ENCODE peak calls at places on chromosomes 5 and 9, in ten cellular contexts. U is HFF-Myc, Y is IMR-90, E is fibroblast of lung, X is astrocyte of the cerebellum, K is suprapubic skin, W is A549, A is BJ, Z is OCI-LY7, T is cardiac fibroblast. V is an unnamed sample.

GRCh38 chr5:3609120-3609681 is 13.6 kb downstream of the IRX1 start:
- DNase-seq in U (no peak), Y (no peak), E (no peak), X (no peak), K (no peak), W (no peak), A (no peak), Z (no peak), T (no peak), V (no peak)

GRCh38 chr5:72293495-72294055 is 26.5 kb downstream of the MRPS27 start:
- DNase-seq in U (no peak), Y (no peak), E (no peak), X (no peak), K (no peak), W (no peak), A (no peak), Z (peak), T (no peak), V (no peak)

GRCh38 chr9:133680250-133680975 is 44.2 kb downstream of the DBH start:
- DNase-seq in U (no peak), Y (no peak), E (no peak), X (no peak), K (no peak), W (no peak), A (no peak), Z (no peak), T (no peak), V (no peak)

GRCh38 chr9:70602364-70603019 is 188.0 kb upstream of the KLF9 start:
- DNase-seq in U (peak), Y (peak), E (peak), X (peak), K (no peak), W (peak), A (peak), Z (peak), T (peak), V (peak)

GRCh38 chr9:116662633-116663032 is 24.5 kb upstream of the TRIM32 start:
- DNase-seq in U (no peak), Y (peak), E (no peak), X (no peak), K (no peak), W (no peak), A (no peak), Z (no peak), T (no peak), V (no peak)

GRCh38 chr5:74632947-74633356 is 7.6 kb downstream of the ENC1 start:
- DNase-seq in U (no peak), Y (peak), E (peak), X (no peak), K (no peak), W (peak), A (no peak), Z (no peak), T (peak), V (peak)

GRCh38 chr5:163503106-163504090 is 2.0 kb upstream of the MAT2B start:
- DNase-seq in U (peak), Y (peak), E (peak), X (no peak), K (no peak), W (peak), A (peak), Z (peak), T (peak), V (peak)

GRCh38 chr5:74895906-74896305 is 29.7 kb upstream of the FAM169A start:
- DNase-seq in U (peak), Y (peak), E (peak), X (peak), K (no peak), W (peak), A (peak), Z (no peak), T (peak), V (peak)

GRCh38 chr5:143887302-143887638 is 75.3 kb downstream of the HMHB1 start:
- DNase-seq in U (peak), Y (peak), E (peak), X (peak), K (no peak), W (no peak), A (no peak), Z (no peak), T (peak), V (peak)

GRCh38 chr5:5886812-5887486 is 464.5 kb downstream of the ICE1 start:
- DNase-seq in U (no peak), Y (no peak), E (no peak), X (no peak), K (no peak), W (peak), A (no peak), Z (peak), T (no peak), V (no peak)

GRCh38 chr5:172725785-172726184 is 45.2 kb downstream of the DUSP1 start:
- DNase-seq in U (no peak), Y (no peak), E (no peak), X (no peak), K (no peak), W (no peak), A (no peak), Z (no peak), T (no peak), V (no peak)

GRCh38 chr5:52743012-52743411 is 44.7 kb upstream of the ITGA1 start:
- DNase-seq in U (no peak), Y (no peak), E (no peak), X (no peak), K (no peak), W (no peak), A (no peak), Z (no peak), T (no peak), V (peak)

GRCh38 chr9:75890541-75891276 is at the start of gene PCSK5:
- DNase-seq in U (peak), Y (peak), E (peak), X (peak), K (peak), W (peak), A (peak), Z (peak), T (peak), V (peak)

GRCh38 chr9:77834898-77835505 is 186.9 kb upstream of the GNA14 start:
- DNase-seq in U (no peak), Y (no peak), E (peak), X (no peak), K (no peak), W (no peak), A (no peak), Z (no peak), T (no peak), V (no peak)

GRCh38 chr9:77832647-77833046 is 184.5 kb upstream of the GNA14 start:
- DNase-seq in U (no peak), Y (no peak), E (no peak), X (no peak), K (no peak), W (no peak), A (no peak), Z (no peak), T (no peak), V (no peak)

GRCh38 chr9:77829440-77829839 is 181.3 kb upstream of the GNA14 start:
- DNase-seq in U (no peak), Y (no peak), E (peak), X (no peak), K (no peak), W (no peak), A (no peak), Z (no peak), T (peak), V (no peak)

GRCh38 chr9:77830618-77831285 is 182.6 kb upstream of the GNA14 start:
- DNase-seq in U (no peak), Y (no peak), E (peak), X (no peak), K (no peak), W (no peak), A (no peak), Z (no peak), T (no peak), V (no peak)

GRCh38 chr9:77833686-77834429 is 185.7 kb upstream of the GNA14 start:
- DNase-seq in U (no peak), Y (no peak), E (peak), X (no peak), K (no peak), W (no peak), A (no peak), Z (no peak), T (no peak), V (no peak)
- TF ChIP-seq CTCF in U (no peak), Y (no peak), E (no peak), X (no peak), K (no peak), W (no peak), A (no peak), Z (no peak), T (no peak), V (no peak)

GRCh38 chr9:91419222-91420191 is 4.1 kb downstream of the NFIL3 start:
- DNase-seq in U (peak), Y (peak), E (peak), X (peak), K (peak), W (peak), A (peak), Z (no peak), T (peak), V (peak)

GRCh38 chr9:91415290-91415689 is 8.3 kb downstream of the NFIL3 start:
- DNase-seq in U (no peak), Y (no peak), E (no peak), X (no peak), K (no peak), W (no peak), A (no peak), Z (no peak), T (no peak), V (no peak)

GRCh38 chr9:91420471-91421021 is 3.1 kb downstream of the NFIL3 start:
- DNase-seq in U (no peak), Y (peak), E (peak), X (no peak), K (no peak), W (no peak), A (no peak), Z (no peak), T (peak), V (peak)

GRCh38 chr9:91416086-91416712 is 7.4 kb downstream of the NFIL3 start:
- DNase-seq in U (no peak), Y (peak), E (peak), X (no peak), K (no peak), W (no peak), A (no peak), Z (no peak), T (peak), V (peak)

DNA sequence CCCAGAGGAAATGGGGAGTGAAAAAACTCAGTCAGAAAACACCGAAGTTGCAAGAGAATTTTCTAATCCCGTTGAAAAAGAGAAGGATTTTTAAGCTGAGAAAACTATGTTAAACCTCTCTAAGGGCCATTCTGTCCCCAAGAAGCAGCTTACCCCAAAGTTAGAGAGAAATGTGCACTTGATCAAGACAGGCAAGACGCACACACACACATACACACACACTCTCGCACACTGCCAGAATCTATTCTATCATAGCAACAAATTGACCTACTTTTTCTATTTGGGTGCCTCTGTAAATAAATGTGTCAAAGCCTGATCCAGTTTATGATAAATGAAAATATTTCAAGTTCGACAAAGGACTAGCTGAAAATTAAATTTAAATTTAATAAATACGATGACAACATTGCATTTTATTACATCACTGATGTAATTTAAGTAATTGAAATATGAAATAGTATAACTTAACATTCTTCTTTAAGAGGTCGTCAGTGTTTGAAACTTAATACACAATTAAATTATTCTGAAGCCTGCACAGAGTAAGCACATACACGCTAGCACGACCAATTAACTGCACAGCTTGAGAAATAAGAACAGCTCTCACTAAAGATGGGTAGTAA is 5.9 kb downstream of the NFIL3 start:
- DNase-seq in U (no peak), Y (no peak), E (no peak), X (no peak), K (no peak), W (no peak), A (no peak), Z (no peak), T (no peak), V (no peak)
- H3K4me3 ChIP-seq in U (no peak), Y (no peak), E (no peak), X (no peak), K (no peak), W (no peak), A (no peak), Z (no peak), T (no peak), V (no peak)

GRCh38 chr5:126801174-126801991 is 24.4 kb downstream of the LMNB1 start:
- DNase-seq in U (no peak), Y (no peak), E (no peak), X (no peak), K (no peak), W (no peak), A (no peak), Z (no peak), T (no peak), V (no peak)

GRCh38 chr5:126805108-126805507 is 28.2 kb downstream of the LMNB1 start:
- DNase-seq in U (no peak), Y (peak), E (peak), X (peak), K (no peak), W (no peak), A (no peak), Z (no peak), T (peak), V (peak)

GRCh38 chr5:126799780-126800179 is 22.8 kb downstream of the LMNB1 start:
- DNase-seq in U (no peak), Y (no peak), E (no peak), X (no peak), K (no peak), W (no peak), A (no peak), Z (no peak), T (no peak), V (no peak)

GRCh38 chr5:126801992-126802294 is 25.0 kb downstream of the LMNB1 start:
- DNase-seq in U (peak), Y (peak), E (peak), X (peak), K (no peak), W (peak), A (no peak), Z (peak), T (peak), V (peak)
- TF ChIP-seq CTCF in U (peak), Y (peak), E (peak), X (peak), K (peak), W (peak), A (peak), Z (peak), T (peak), V (peak)

GRCh38 chr5:137734962-137735530 is 843 bp downstream of the KLHL3 start:
- DNase-seq in U (no peak), Y (peak), E (peak), X (no peak), K (no peak), W (no peak), A (no peak), Z (no peak), T (peak), V (peak)

GRCh38 chr5:137735531-137736284 is at the start of gene KLHL3:
- DNase-seq in U (no peak), Y (peak), E (peak), X (no peak), K (no peak), W (no peak), A (no peak), Z (peak), T (peak), V (peak)

GRCh38 chr5:137731201-137731600 is 4.7 kb downstream of the KLHL3 start:
- DNase-seq in U (no peak), Y (peak), E (no peak), X (no peak), K (no peak), W (no peak), A (no peak), Z (no peak), T (no peak), V (no peak)

GRCh38 chr5:137733011-137733410 is 2.9 kb downstream of the KLHL3 start:
- DNase-seq in U (no peak), Y (peak), E (no peak), X (no peak), K (no peak), W (no peak), A (no peak), Z (no peak), T (no peak), V (no peak)

GRCh38 chr5:137733922-137734695 is 1.8 kb downstream of the KLHL3 start:
- DNase-seq in U (no peak), Y (peak), E (no peak), X (no peak), K (no peak), W (no peak), A (no peak), Z (no peak), T (peak), V (no peak)
- H3K4me3 ChIP-seq in U (no peak), Y (no peak), E (no peak), X (no peak), K (peak), W (no peak), A (no peak), Z (no peak), T (peak), V (no peak)

GRCh38 chr5:94693043-94693822 is 74.8 kb downstream of the SLF1 start:
- DNase-seq in U (peak), Y (peak), E (peak), X (no peak), K (no peak), W (peak), A (peak), Z (peak), T (peak), V (peak)
- TF ChIP-seq CTCF in U (peak), Y (peak), E (peak), X (no peak), K (no peak), W (peak), A (peak), Z (peak), T (peak), V (peak)

GRCh38 chr9:137030528-137030927 is 1.4 kb downstream of the FUT7 start:
- DNase-seq in U (no peak), Y (no peak), E (no peak), X (no peak), K (no peak), W (no peak), A (no peak), Z (peak), T (no peak), V (no peak)

GRCh38 chr9:137028013-137028280 is at the start of gene ABCA2:
- DNase-seq in U (no peak), Y (peak), E (peak), X (no peak), K (no peak), W (no peak), A (no peak), Z (peak), T (no peak), V (no peak)

GRCh38 chr9:137030006-137030405 is 1.9 kb downstream of the FUT7 start:
- DNase-seq in U (no peak), Y (no peak), E (no peak), X (no peak), K (no peak), W (no peak), A (no peak), Z (no peak), T (no peak), V (no peak)

GRCh38 chr9:137028281-137029057 is 432 bp upstream of the ABCA2 start:
- DNase-seq in U (no peak), Y (peak), E (no peak), X (no peak), K (no peak), W (peak), A (no peak), Z (peak), T (peak), V (no peak)

GRCh38 chr9:137029058-137029922 is 1.3 kb upstream of the ABCA2 start:
- DNase-seq in U (no peak), Y (peak), E (peak), X (no peak), K (peak), W (peak), A (no peak), Z (peak), T (peak), V (no peak)
- H3K4me3 ChIP-seq in U (no peak), Y (no peak), E (no peak), X (no peak), K (peak), W (peak), A (no peak), Z (peak), T (no peak), V (no peak)

GRCh38 chr5:89211836-89212235 is 328.9 kb upstream of the MEF2C start:
- DNase-seq in U (no peak), Y (peak), E (peak), X (peak), K (no peak), W (no peak), A (peak), Z (no peak), T (peak), V (peak)

GRCh38 chr5:89218364-89218763 is 335.4 kb upstream of the MEF2C start:
- DNase-seq in U (no peak), Y (no peak), E (no peak), X (no peak), K (no peak), W (no peak), A (no peak), Z (no peak), T (no peak), V (no peak)

GRCh38 chr5:89208392-89208791 is 325.4 kb upstream of the MEF2C start:
- DNase-seq in U (no peak), Y (no peak), E (no peak), X (no peak), K (no peak), W (no peak), A (no peak), Z (no peak), T (no peak), V (no peak)

GRCh38 chr5:89213584-89213983 is 330.6 kb upstream of the MEF2C start:
- DNase-seq in U (peak), Y (peak), E (peak), X (peak), K (no peak), W (no peak), A (peak), Z (no peak), T (peak), V (peak)
- TF ChIP-seq CTCF in U (no peak), Y (no peak), E (no peak), X (no peak), K (no peak), W (no peak), A (no peak), Z (no peak), T (no peak), V (no peak)

GRCh38 chr5:120614512-120614911 is 150.4 kb downstream of the PRR16 start:
- DNase-seq in U (no peak), Y (peak), E (peak), X (peak), K (no peak), W (no peak), A (no peak), Z (no peak), T (peak), V (peak)
- H3K4me3 ChIP-seq in U (no peak), Y (no peak), E (no peak), X (no peak), K (no peak), W (no peak), A (no peak), Z (no peak), T (no peak), V (no peak)